ENCODE peak calls at places on chromosomes 5 and 9, in four cellular contexts. One of them, this sample, is unnamed.

GRCh38 chr5:74386571-74387334 is 253.8 kb downstream of the ENC1 start:
- DNase-seq in naive thymus-derived CD4-positive, alpha-beta T cell: no peak
- DNase-seq in Peyer's patch: no peak
- DNase-seq in DND-41: no peak
- DNase-seq in this sample: no peak

GRCh38 chr5:90406466-90406865 is 3.1 kb downstream of the CETN3 start:
- DNase-seq in naive thymus-derived CD4-positive, alpha-beta T cell: no peak
- DNase-seq in Peyer's patch: no peak
- DNase-seq in DND-41: no peak
- DNase-seq in this sample: no peak

GRCh38 chr9:3906437-3907213 is 380.8 kb upstream of the RFX3 start:
- DNase-seq in naive thymus-derived CD4-positive, alpha-beta T cell: no peak
- DNase-seq in Peyer's patch: no peak
- DNase-seq in DND-41: no peak
- DNase-seq in this sample: no peak

GRCh38 chr5:82355921-82356454 is 77.8 kb upstream of the RPS23 start:
- DNase-seq in naive thymus-derived CD4-positive, alpha-beta T cell: no peak
- DNase-seq in Peyer's patch: no peak
- DNase-seq in DND-41: no peak
- DNase-seq in this sample: no peak

GRCh38 chr9:92147030-92147853 is 32.0 kb upstream of the SPTLC1 start:
- DNase-seq in naive thymus-derived CD4-positive, alpha-beta T cell: no peak
- DNase-seq in Peyer's patch: peak; percentile 60
- DNase-seq in DND-41: no peak
- DNase-seq in this sample: no peak

GRCh38 chr5:2658421-2658820 is 93.1 kb downstream of the IRX2 start:
- DNase-seq in naive thymus-derived CD4-positive, alpha-beta T cell: no peak
- DNase-seq in Peyer's patch: no peak
- DNase-seq in DND-41: no peak
- DNase-seq in this sample: no peak

GRCh38 chr5:158456756-158457155 is 597.8 kb upstream of the CLINT1 start:
- DNase-seq in naive thymus-derived CD4-positive, alpha-beta T cell: no peak
- DNase-seq in Peyer's patch: no peak
- DNase-seq in DND-41: no peak
- DNase-seq in this sample: no peak

GRCh38 chr5:8908055-8908683 is 637.7 kb downstream of the SEMA5A start:
- DNase-seq in naive thymus-derived CD4-positive, alpha-beta T cell: no peak
- DNase-seq in Peyer's patch: peak; percentile 49
- DNase-seq in DND-41: peak; percentile 61
- DNase-seq in this sample: no peak

GRCh38 chr9:36755019-36755418 is 182.3 kb downstream of the MELK start:
- DNase-seq in naive thymus-derived CD4-positive, alpha-beta T cell: no peak
- DNase-seq in Peyer's patch: no peak
- DNase-seq in DND-41: no peak
- DNase-seq in this sample: no peak

GRCh38 chr9:135990468-135991429 is 29.6 kb upstream of the UBAC1 start:
- DNase-seq in naive thymus-derived CD4-positive, alpha-beta T cell: no peak
- DNase-seq in Peyer's patch: no peak
- DNase-seq in DND-41: peak; percentile 26
- DNase-seq in this sample: peak; percentile 57

GRCh38 chr5:113264061-113264460 is 170.7 kb downstream of the TSSK1B start:
- DNase-seq in naive thymus-derived CD4-positive, alpha-beta T cell: no peak
- DNase-seq in Peyer's patch: no peak
- DNase-seq in DND-41: no peak
- DNase-seq in this sample: no peak

GRCh38 chr9:134327671-134328231 is 1.5 kb downstream of the RXRA start:
- DNase-seq in naive thymus-derived CD4-positive, alpha-beta T cell: no peak
- DNase-seq in Peyer's patch: no peak
- DNase-seq in DND-41: no peak
- DNase-seq in this sample: no peak

GRCh38 chr9:69874301-69875060 is 53.9 kb downstream of the CFAP95 start:
- DNase-seq in naive thymus-derived CD4-positive, alpha-beta T cell: no peak
- DNase-seq in Peyer's patch: no peak
- DNase-seq in DND-41: no peak
- DNase-seq in this sample: no peak

GRCh38 chr5:111248571-111248970 is 24.4 kb downstream of the CAMK4 start:
- DNase-seq in naive thymus-derived CD4-positive, alpha-beta T cell: no peak
- DNase-seq in Peyer's patch: no peak
- DNase-seq in DND-41: no peak
- DNase-seq in this sample: no peak

GRCh38 chr5:92662741-92663140 is 918.3 kb downstream of the NR2F1-AS1 start:
- DNase-seq in naive thymus-derived CD4-positive, alpha-beta T cell: no peak
- DNase-seq in Peyer's patch: no peak
- DNase-seq in DND-41: no peak
- DNase-seq in this sample: no peak

GRCh38 chr5:64784451-64785025 is 15.8 kb downstream of the CWC27 start:
- DNase-seq in naive thymus-derived CD4-positive, alpha-beta T cell: peak; percentile 69
- DNase-seq in Peyer's patch: peak; percentile 89
- DNase-seq in DND-41: peak; percentile 72
- DNase-seq in this sample: peak; percentile 69

GRCh38 chr5:76960004-76960625 is 7.3 kb downstream of the CRHBP start:
- DNase-seq in naive thymus-derived CD4-positive, alpha-beta T cell: no peak
- DNase-seq in Peyer's patch: no peak
- DNase-seq in DND-41: no peak
- DNase-seq in this sample: no peak

GRCh38 chr9:78074385-78075291 is 43.0 kb upstream of the GNAQ start:
- DNase-seq in naive thymus-derived CD4-positive, alpha-beta T cell: peak; percentile 46
- DNase-seq in Peyer's patch: no peak
- DNase-seq in DND-41: peak; percentile 44
- DNase-seq in this sample: peak; percentile 46

GRCh38 chr5:144187699-144188294 is 17.1 kb downstream of the KCTD16 start:
- DNase-seq in naive thymus-derived CD4-positive, alpha-beta T cell: peak; percentile 79
- DNase-seq in Peyer's patch: peak; percentile 95
- DNase-seq in DND-41: peak; percentile 87
- DNase-seq in this sample: peak; percentile 87

GRCh38 chr5:120229036-120229435 is 235.1 kb upstream of the PRR16 start:
- DNase-seq in naive thymus-derived CD4-positive, alpha-beta T cell: no peak
- DNase-seq in Peyer's patch: no peak
- DNase-seq in DND-41: no peak
- DNase-seq in this sample: no peak

GRCh38 chr9:116020801-116021200 is 132.8 kb upstream of the PAPPA start:
- DNase-seq in naive thymus-derived CD4-positive, alpha-beta T cell: no peak
- DNase-seq in Peyer's patch: no peak
- DNase-seq in DND-41: no peak
- DNase-seq in this sample: no peak

GRCh38 chr5:68884144-68884754 is 209.6 kb upstream of the SLC30A5 start:
- DNase-seq in naive thymus-derived CD4-positive, alpha-beta T cell: peak; percentile 64
- DNase-seq in Peyer's patch: no peak
- DNase-seq in DND-41: peak; percentile 61
- DNase-seq in this sample: peak; percentile 37

GRCh38 chr9:77544491-77545000 is 103.6 kb downstream of the GNA14 start:
- DNase-seq in naive thymus-derived CD4-positive, alpha-beta T cell: no peak
- DNase-seq in Peyer's patch: no peak
- DNase-seq in DND-41: no peak
- DNase-seq in this sample: no peak

GRCh38 chr5:171314728-171315385 is 5.8 kb downstream of the TLX3 start:
- DNase-seq in naive thymus-derived CD4-positive, alpha-beta T cell: no peak
- DNase-seq in Peyer's patch: no peak
- DNase-seq in DND-41: peak; percentile 15
- DNase-seq in this sample: no peak

GRCh38 chr9:37800631-37801286 is at the start of gene DCAF10:
- DNase-seq in naive thymus-derived CD4-positive, alpha-beta T cell: peak; percentile 94
- DNase-seq in Peyer's patch: peak; percentile 92
- DNase-seq in DND-41: peak; percentile 86
- DNase-seq in this sample: peak; percentile 86

GRCh38 chr5:6579535-6579934 is 53.3 kb downstream of the NSUN2 start:
- DNase-seq in naive thymus-derived CD4-positive, alpha-beta T cell: no peak
- DNase-seq in Peyer's patch: no peak
- DNase-seq in DND-41: no peak
- DNase-seq in this sample: no peak

GRCh38 chr5:135055385-135055784 is 21.4 kb upstream of the PITX1 start:
- DNase-seq in naive thymus-derived CD4-positive, alpha-beta T cell: no peak
- DNase-seq in Peyer's patch: no peak
- DNase-seq in DND-41: no peak
- DNase-seq in this sample: no peak

GRCh38 chr5:135391869-135392255 is 7.2 kb downstream of the MACROH2A1 start:
- DNase-seq in naive thymus-derived CD4-positive, alpha-beta T cell: no peak
- DNase-seq in Peyer's patch: peak; percentile 75
- DNase-seq in DND-41: no peak
- DNase-seq in this sample: no peak

GRCh38 chr5:57817001-57817453 is 334.4 kb upstream of the ACTBL2 start:
- DNase-seq in naive thymus-derived CD4-positive, alpha-beta T cell: no peak
- DNase-seq in Peyer's patch: no peak
- DNase-seq in DND-41: no peak
- DNase-seq in this sample: no peak

GRCh38 chr9:112489876-112490661 is 3.4 kb downstream of the KIAA1958 start:
- DNase-seq in naive thymus-derived CD4-positive, alpha-beta T cell: no peak
- DNase-seq in Peyer's patch: no peak
- DNase-seq in DND-41: no peak
- DNase-seq in this sample: no peak

GRCh38 chr9:121650220-121651013 is 1.0 kb upstream of the DAB2IP start:
- DNase-seq in naive thymus-derived CD4-positive, alpha-beta T cell: no peak
- DNase-seq in Peyer's patch: peak; percentile 79
- DNase-seq in DND-41: peak; percentile 51
- DNase-seq in this sample: no peak

DNA sequence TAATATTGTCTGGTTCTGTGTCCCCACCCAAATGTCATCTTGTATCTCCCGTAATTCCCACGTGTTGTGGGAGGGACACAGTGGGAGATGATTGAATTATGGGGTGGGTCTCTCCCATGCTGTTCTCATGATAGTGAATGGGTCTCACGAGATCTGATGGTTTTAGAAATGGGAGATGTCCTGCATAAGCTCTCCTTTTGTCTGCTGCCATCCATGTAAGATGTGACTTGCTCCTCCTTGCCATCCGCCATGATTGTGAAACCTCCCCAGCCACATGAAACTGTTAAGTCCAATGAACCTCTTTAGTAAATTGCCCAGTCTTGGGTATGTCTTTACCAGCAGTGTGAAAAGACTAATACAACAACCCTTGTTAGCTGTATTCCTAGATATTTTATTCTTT is 44.5 kb downstream of the GIN1 start:
- DNase-seq in naive thymus-derived CD4-positive, alpha-beta T cell: no peak
- DNase-seq in Peyer's patch: no peak
- DNase-seq in DND-41: no peak
- DNase-seq in this sample: no peak
- H3K27ac ChIP-seq in naive thymus-derived CD4-positive, alpha-beta T cell: no peak overlapping the region
- H3K27ac ChIP-seq in Peyer's patch: no peak overlapping the region
- H3K27ac ChIP-seq in DND-41: no peak overlapping the region
- H3K27ac ChIP-seq in this sample: no peak overlapping the region

DNA sequence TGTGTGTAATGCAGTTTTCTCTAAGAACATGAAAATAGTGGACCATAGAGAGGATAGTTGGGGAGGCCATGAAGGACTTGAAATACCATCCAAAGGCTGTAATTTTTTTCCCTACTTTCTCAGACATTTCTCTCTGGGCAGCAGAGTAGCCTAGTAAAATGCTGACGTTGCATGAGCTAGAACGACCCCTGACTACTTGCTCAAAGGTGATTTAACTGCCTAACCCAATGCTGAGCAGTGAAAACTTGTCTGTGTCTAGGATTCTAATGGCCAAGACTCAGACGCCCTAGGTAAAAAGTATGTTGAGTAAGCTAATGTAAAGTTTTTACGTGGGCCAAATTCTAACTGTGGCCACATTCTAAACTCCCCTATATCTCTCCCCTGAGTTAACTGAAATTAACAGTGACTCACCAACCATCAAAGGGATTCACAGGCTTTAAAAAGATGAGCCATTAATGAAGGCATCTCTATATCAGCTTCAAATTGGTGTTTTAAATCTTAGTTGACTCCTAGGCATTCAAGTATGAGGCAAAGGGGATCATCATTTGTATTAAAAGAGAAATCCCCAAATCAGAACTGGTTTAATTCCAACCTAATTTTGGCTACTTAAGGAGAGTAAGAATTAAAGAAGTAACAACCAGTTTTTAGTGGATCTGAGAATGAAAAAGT is 121.0 kb upstream of the GAS1 start:
- DNase-seq in naive thymus-derived CD4-positive, alpha-beta T cell: no peak
- DNase-seq in Peyer's patch: no peak
- DNase-seq in DND-41: no peak
- DNase-seq in this sample: no peak
- H3K27ac ChIP-seq in naive thymus-derived CD4-positive, alpha-beta T cell: no peak overlapping the region
- H3K27ac ChIP-seq in Peyer's patch: no peak overlapping the region
- H3K27ac ChIP-seq in DND-41: no peak overlapping the region
- H3K27ac ChIP-seq in this sample: no peak overlapping the region

DNA sequence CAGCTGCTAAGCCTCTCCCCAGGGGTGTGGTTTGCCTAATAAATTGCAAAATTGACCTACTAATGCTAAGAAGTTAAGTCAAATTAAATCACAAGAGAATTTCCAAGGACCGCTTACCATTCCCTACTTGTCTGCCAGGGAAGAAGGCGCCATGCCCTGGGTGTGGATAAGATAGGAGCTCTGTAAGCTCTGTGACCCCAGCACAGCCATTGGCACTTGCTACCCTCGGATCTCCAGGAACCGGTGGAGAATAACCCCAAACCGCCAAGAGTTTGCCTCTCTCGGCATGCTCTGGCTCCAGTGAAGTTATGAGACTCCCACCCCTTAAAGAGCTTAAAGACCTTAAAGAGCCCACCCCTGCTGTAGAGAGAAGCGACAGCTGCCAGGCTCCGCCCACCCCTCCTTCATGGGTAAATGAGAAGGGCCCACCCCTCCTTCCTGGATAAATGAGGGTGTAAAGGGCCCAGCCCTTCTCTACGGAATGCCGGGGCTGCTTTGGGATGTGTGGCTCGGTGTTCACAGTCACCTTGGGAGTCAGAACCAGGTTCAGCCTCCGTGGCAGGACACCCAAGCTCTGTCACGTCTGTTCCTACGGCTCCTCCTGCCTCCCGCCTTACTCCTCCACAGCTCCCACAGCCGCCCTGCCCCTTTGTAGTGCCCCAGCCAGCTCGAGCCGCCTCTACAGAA is 59.1 kb downstream of the NEURL1B start:
- DNase-seq in naive thymus-derived CD4-positive, alpha-beta T cell: no peak
- DNase-seq in Peyer's patch: no peak
- DNase-seq in DND-41: no peak
- DNase-seq in this sample: no peak
- H3K27ac ChIP-seq in naive thymus-derived CD4-positive, alpha-beta T cell: no peak overlapping the region
- H3K27ac ChIP-seq in Peyer's patch: peak overlapping the region; percentile 40
- H3K27ac ChIP-seq in DND-41: no peak overlapping the region
- H3K27ac ChIP-seq in this sample: no peak overlapping the region

GRCh38 chr9:130843049-130843908 is 8.2 kb downstream of the ABL1 start:
- DNase-seq in naive thymus-derived CD4-positive, alpha-beta T cell: no peak
- DNase-seq in Peyer's patch: no peak
- DNase-seq in DND-41: no peak
- DNase-seq in this sample: no peak

GRCh38 chr9:130839237-130840111 is 4.4 kb downstream of the ABL1 start:
- DNase-seq in naive thymus-derived CD4-positive, alpha-beta T cell: no peak
- DNase-seq in Peyer's patch: no peak
- DNase-seq in DND-41: no peak
- DNase-seq in this sample: no peak

GRCh38 chr9:130844028-130844427 is 9.0 kb downstream of the ABL1 start:
- DNase-seq in naive thymus-derived CD4-positive, alpha-beta T cell: no peak
- DNase-seq in Peyer's patch: no peak
- DNase-seq in DND-41: no peak
- DNase-seq in this sample: no peak

GRCh38 chr9:130845254-130845653 is 10.2 kb downstream of the ABL1 start:
- DNase-seq in naive thymus-derived CD4-positive, alpha-beta T cell: no peak
- DNase-seq in Peyer's patch: no peak
- DNase-seq in DND-41: no peak
- DNase-seq in this sample: no peak

DNA sequence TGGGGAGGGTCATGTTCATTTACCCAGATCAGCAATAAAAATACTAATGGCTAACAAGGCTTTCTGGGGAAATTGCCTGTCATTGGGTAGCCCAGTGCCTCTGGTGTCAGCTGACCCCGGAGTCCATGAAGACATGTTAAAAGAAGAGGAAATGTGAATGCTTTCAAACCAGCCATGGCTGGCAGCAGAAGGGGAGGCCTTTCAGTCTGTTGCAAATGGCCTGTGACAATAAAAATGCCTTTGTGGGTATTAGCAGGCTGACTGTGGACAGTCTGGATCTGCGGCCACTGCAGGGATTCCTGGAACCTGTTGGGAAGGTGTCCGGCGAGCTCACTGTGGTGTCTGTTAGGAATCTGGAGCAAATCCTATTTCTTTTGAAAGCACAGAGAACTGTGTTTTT is 7.5 kb downstream of the ABL1 start:
- DNase-seq in naive thymus-derived CD4-positive, alpha-beta T cell: no peak
- DNase-seq in Peyer's patch: no peak
- DNase-seq in DND-41: no peak
- DNase-seq in this sample: no peak
- H3K27ac ChIP-seq in naive thymus-derived CD4-positive, alpha-beta T cell: no peak overlapping the region
- H3K27ac ChIP-seq in Peyer's patch: peak overlapping the region; percentile 32
- H3K27ac ChIP-seq in DND-41: no peak overlapping the region
- H3K27ac ChIP-seq in this sample: no peak overlapping the region

This sample was measured in CD4-positive, alpha-beta memory T cell.